ENCODE peak calls at places on chromosomes 13 and 19, in five cellular contexts. One of them, this sample, is unnamed.

GRCh38 chr19:41939861-41940442 is 11.7 kb upstream of the ERFL start:
- DNase-seq in HepG2: no peak
- DNase-seq in A549: peak
- DNase-seq in K562: peak
- DNase-seq in GM12878: no peak
- DNase-seq in this sample: peak

GRCh38 chr13:28337196-28338045 is 157.5 kb downstream of the FLT1 start:
- DNase-seq in HepG2: no peak
- DNase-seq in A549: no peak
- DNase-seq in K562: no peak
- DNase-seq in GM12878: no peak
- DNase-seq in this sample: no peak

GRCh38 chr13:78382946-78383542 is 220.3 kb downstream of the POU4F1 start:
- DNase-seq in HepG2: no peak
- DNase-seq in A549: no peak
- DNase-seq in K562: no peak
- DNase-seq in GM12878: no peak
- DNase-seq in this sample: no peak

GRCh38 chr19:10961073-10961762 is 388 bp downstream of the SMARCA4 start:
- DNase-seq in HepG2: no peak
- DNase-seq in A549: no peak
- DNase-seq in K562: peak
- DNase-seq in GM12878: no peak
- DNase-seq in this sample: peak

GRCh38 chr19:23415561-23416191 is 20.4 kb upstream of the ZNF91 start:
- DNase-seq in HepG2: no peak
- DNase-seq in A549: no peak
- DNase-seq in K562: no peak
- DNase-seq in GM12878: no peak
- DNase-seq in this sample: peak

GRCh38 chr13:114151565-114152284 is 19.3 kb upstream of the RASA3 start:
- DNase-seq in HepG2: no peak
- DNase-seq in A549: no peak
- DNase-seq in K562: no peak
- DNase-seq in GM12878: no peak
- DNase-seq in this sample: no peak

GRCh38 chr13:45951724-45952123 is 100.2 kb upstream of the SIAH3 start:
- DNase-seq in HepG2: no peak
- DNase-seq in A549: no peak
- DNase-seq in K562: no peak
- DNase-seq in GM12878: no peak
- DNase-seq in this sample: no peak

GRCh38 chr13:75279834-75280369 is 202.1 kb downstream of the TBC1D4 start:
- DNase-seq in HepG2: peak
- DNase-seq in A549: no peak
- DNase-seq in K562: no peak
- DNase-seq in GM12878: no peak
- DNase-seq in this sample: no peak

GRCh38 chr13:37270206-37271001 is 164.9 kb upstream of the CSNK1A1L start:
- DNase-seq in HepG2: peak
- DNase-seq in A549: no peak
- DNase-seq in K562: no peak
- DNase-seq in GM12878: no peak
- DNase-seq in this sample: no peak

GRCh38 chr19:45768644-45769053 is 403 bp downstream of the SIX5 start:
- DNase-seq in HepG2: no peak
- DNase-seq in A549: peak
- DNase-seq in K562: peak
- DNase-seq in GM12878: no peak
- DNase-seq in this sample: peak

GRCh38 chr13:24081388-24081787 is 79.1 kb upstream of the SPATA13 start:
- DNase-seq in HepG2: no peak
- DNase-seq in A549: no peak
- DNase-seq in K562: no peak
- DNase-seq in GM12878: no peak
- DNase-seq in this sample: no peak

GRCh38 chr19:16876904-16877361 is 11.9 kb upstream of the F2RL3 start:
- DNase-seq in HepG2: no peak
- DNase-seq in A549: no peak
- DNase-seq in K562: no peak
- DNase-seq in GM12878: no peak
- DNase-seq in this sample: no peak

GRCh38 chr19:2542341-2543069 is 66.6 kb downstream of the GADD45B start:
- DNase-seq in HepG2: peak
- DNase-seq in A549: no peak
- DNase-seq in K562: no peak
- DNase-seq in GM12878: no peak
- DNase-seq in this sample: peak

GRCh38 chr13:100529666-100530065 is 58.9 kb downstream of the GGACT start:
- DNase-seq in HepG2: no peak
- DNase-seq in A549: no peak
- DNase-seq in K562: no peak
- DNase-seq in GM12878: no peak
- DNase-seq in this sample: no peak

GRCh38 chr13:97880298-97880675 is 73.2 kb upstream of the IPO5 start:
- DNase-seq in HepG2: no peak
- DNase-seq in A549: no peak
- DNase-seq in K562: no peak
- DNase-seq in GM12878: no peak
- DNase-seq in this sample: no peak

GRCh38 chr19:1102407-1103106 is 1.2 kb upstream of the GPX4 start:
- DNase-seq in HepG2: peak
- DNase-seq in A549: no peak
- DNase-seq in K562: no peak
- DNase-seq in GM12878: peak
- DNase-seq in this sample: no peak

GRCh38 chr13:100525453-100526298 is 62.9 kb downstream of the GGACT start:
- DNase-seq in HepG2: peak
- DNase-seq in A549: no peak
- DNase-seq in K562: no peak
- DNase-seq in GM12878: no peak
- DNase-seq in this sample: no peak

GRCh38 chr19:38838986-38839761 is 7.6 kb upstream of the ECH1 start:
- DNase-seq in HepG2: no peak
- DNase-seq in A549: no peak
- DNase-seq in K562: no peak
- DNase-seq in GM12878: no peak
- DNase-seq in this sample: no peak

GRCh38 chr19:38837656-38838121 is 6.1 kb upstream of the ECH1 start:
- DNase-seq in HepG2: peak
- DNase-seq in A549: no peak
- DNase-seq in K562: no peak
- DNase-seq in GM12878: no peak
- DNase-seq in this sample: no peak

GRCh38 chr19:38839816-38840582 is 8.4 kb upstream of the ECH1 start:
- DNase-seq in HepG2: no peak
- DNase-seq in A549: no peak
- DNase-seq in K562: no peak
- DNase-seq in GM12878: no peak
- DNase-seq in this sample: no peak

GRCh38 chr19:38837304-38837626 is 5.7 kb upstream of the ECH1 start:
- DNase-seq in HepG2: no peak
- DNase-seq in A549: no peak
- DNase-seq in K562: no peak
- DNase-seq in GM12878: no peak
- DNase-seq in this sample: no peak

DNA sequence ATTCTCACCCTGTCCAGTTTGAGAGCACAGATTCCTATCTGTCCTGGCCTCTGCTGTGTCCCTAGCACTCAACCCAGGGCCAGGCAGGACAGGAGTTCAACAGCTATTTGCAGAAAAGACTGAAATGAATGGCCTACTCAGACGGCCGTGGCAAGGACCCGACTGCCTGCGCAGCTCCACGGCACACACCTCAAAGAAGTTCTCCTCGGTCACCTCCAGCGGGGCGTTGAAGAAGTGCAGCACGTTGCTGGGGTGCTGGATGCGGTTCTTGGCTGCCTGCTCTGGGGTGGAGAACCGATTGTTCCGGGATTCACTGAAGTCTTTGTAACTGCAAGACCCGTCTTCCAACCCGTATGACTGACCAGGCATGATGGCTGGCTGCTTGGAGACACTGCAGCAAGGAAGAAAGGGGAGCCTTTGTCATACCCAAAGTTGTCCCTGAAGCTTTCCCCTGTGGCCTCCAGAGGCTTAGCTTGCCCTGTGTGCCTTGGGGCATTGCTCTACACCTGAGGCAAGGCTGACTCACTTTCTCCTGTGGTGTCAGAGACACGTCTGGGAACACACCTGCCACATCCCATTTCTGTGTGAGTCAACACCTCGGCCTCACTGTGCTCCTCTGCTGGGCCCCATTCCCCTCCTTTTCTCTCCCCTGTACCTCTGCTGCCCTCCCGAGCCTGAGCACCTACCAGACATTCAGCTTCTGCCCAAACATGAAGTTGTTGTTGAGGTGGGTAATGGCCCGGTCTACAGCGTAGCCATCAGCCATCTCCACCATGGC is 6.8 kb upstream of the ECH1 start:
- DNase-seq in HepG2: no peak
- DNase-seq in A549: no peak
- DNase-seq in K562: no peak
- DNase-seq in GM12878: no peak
- DNase-seq in this sample: no peak
- TF ChIP-seq USF2 in HepG2: no peak
- TF ChIP-seq USF2 in A549: no peak
- TF ChIP-seq USF2 in K562: no peak
- TF ChIP-seq USF2 in GM12878: no peak
- TF ChIP-seq USF2 in this sample: no peak

DNA sequence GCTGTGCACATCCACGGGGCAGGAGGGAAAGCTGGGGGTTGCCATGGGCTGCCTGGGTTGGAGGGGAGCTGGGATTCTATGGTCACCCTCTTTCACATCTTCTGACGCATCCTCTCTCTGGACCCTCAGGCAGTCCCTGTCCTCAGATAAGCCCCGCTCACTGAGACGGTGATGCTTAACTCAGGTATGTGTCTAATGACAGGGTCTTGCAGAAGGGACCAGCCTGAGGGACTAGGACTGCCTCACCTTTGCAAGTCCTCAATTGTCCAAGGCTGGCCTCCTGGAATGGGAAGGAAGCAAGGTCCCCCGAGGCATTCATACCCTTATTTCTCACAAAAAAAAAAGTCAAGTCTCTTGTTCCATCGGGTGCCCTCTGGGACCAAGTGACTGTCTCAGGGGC is 37.7 kb upstream of the CCNE1 start:
- DNase-seq in HepG2: no peak
- DNase-seq in A549: no peak
- DNase-seq in K562: no peak
- DNase-seq in GM12878: no peak
- DNase-seq in this sample: no peak
- TF ChIP-seq ESRRA in HepG2: no peak
- TF ChIP-seq ESRRA in A549: no peak
- TF ChIP-seq ESRRA in K562: no peak
- TF ChIP-seq ESRRA in GM12878: no peak
- TF ChIP-seq ESRRA in this sample: no peak

DNA sequence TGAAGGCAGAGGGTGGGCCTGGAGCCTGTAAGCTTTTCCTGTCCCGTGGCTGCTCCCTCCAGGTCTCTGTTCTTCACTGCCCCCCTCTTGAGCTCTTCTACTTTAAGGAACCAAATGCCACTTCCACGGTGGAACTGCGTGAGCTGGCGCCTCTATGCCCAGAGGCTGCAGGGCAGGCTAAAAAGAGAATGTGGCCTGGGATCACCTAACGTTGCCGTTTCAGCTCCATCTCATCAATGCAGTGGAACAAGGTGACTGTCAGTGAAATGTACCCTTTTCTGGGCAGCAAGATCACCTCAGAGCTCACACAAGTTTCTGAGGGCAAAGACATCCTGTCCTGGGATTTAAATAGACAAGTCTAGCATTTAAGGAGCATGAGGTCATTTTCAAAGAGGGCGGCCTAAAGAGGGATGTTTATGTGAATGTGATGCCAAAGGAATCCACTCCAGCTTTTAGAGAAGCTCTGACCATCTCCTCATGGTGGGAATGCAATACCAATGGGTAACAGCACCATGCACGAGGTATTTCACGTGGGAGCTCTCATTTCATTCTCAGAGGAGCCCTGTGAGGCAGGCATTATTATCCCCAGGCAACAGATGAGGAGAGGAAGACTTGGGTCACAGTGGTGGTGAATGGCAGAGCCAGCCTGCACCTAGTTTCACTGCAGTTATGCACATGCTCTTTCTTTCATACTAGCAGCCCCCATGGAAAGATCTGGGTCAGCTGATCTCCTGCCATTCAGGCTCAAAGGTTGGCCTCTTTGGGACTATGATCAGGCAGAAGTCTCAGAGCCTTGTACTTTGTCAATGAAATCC is 39.3 kb downstream of the RGCC start:
- DNase-seq in HepG2: no peak
- DNase-seq in A549: no peak
- DNase-seq in K562: no peak
- DNase-seq in GM12878: no peak
- DNase-seq in this sample: no peak
- TF ChIP-seq USF2 in HepG2: no peak
- TF ChIP-seq USF2 in A549: no peak
- TF ChIP-seq USF2 in K562: no peak
- TF ChIP-seq USF2 in GM12878: no peak
- TF ChIP-seq USF2 in this sample: no peak

GRCh38 chr19:18886972-18887371 is 9.0 kb downstream of the CERS1 start:
- DNase-seq in HepG2: no peak
- DNase-seq in A549: no peak
- DNase-seq in K562: no peak
- DNase-seq in GM12878: no peak
- DNase-seq in this sample: no peak

GRCh38 chr19:18894254-18895037 is 1.5 kb downstream of the CERS1 start:
- DNase-seq in HepG2: no peak
- DNase-seq in A549: peak
- DNase-seq in K562: peak
- DNase-seq in GM12878: no peak
- DNase-seq in this sample: peak

GRCh38 chr19:18893573-18894253 is 2.2 kb downstream of the CERS1 start:
- DNase-seq in HepG2: no peak
- DNase-seq in A549: no peak
- DNase-seq in K562: no peak
- DNase-seq in GM12878: no peak
- DNase-seq in this sample: no peak

GRCh38 chr19:18895038-18895827 is 725 bp downstream of the CERS1 start:
- DNase-seq in HepG2: peak
- DNase-seq in A549: peak
- DNase-seq in K562: peak
- DNase-seq in GM12878: no peak
- DNase-seq in this sample: peak

DNA sequence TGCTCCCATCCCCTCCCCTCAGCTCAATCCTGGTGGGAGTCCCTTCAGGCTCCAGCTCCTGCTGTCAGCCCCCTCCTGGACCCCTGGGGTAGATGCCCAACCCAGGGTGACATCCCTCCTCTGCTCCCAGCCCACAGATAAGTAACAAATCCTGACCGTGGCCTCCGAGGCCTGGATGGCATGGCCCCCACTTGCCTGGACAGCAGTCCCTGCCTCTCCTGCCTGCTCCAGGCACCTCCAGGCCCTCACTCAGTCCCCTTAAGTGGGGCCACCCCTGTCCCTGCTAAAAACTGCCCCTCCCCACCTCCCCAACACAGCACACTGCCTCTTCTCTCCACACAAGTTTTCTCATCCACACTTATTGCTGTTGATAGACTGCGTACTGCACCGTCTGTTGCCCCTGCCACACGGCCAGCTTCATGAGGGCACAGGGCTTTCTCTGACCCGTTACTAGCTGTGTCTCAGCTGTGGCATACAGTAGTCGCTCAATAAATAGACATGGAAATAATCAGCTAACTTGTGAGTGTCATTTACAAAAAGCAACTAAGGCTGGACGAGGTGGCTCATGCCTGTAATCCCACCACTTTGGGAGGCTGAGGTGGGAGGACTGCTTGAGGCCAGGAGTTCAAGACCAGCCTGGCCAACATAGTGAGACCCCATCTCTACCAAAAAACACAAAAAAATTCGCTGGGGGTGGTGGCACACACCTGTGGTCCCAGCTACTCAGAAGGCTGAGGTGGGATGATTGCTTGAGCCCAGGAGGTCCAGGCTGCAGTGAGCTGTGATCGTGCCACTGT is 5.8 kb downstream of the CERS1 start:
- DNase-seq in HepG2: no peak
- DNase-seq in A549: no peak
- DNase-seq in K562: no peak
- DNase-seq in GM12878: no peak
- DNase-seq in this sample: no peak
- TF ChIP-seq ESRRA in HepG2: no peak
- TF ChIP-seq ESRRA in A549: no peak
- TF ChIP-seq ESRRA in K562: no peak
- TF ChIP-seq ESRRA in GM12878: no peak
- TF ChIP-seq ESRRA in this sample: no peak

This sample was measured in WTC11.